ENCODE peak calls at places on chromosomes 2 and 18, in eight cellular contexts. C is NCI-H1436; D is NCI-H1417; U is endodermal cell; W is activated T-helper 9 cell treated with anti-CD3 and anti-CD28 coated beads, Interleukin-2, amount 50 U/mL, for 16 hours; R is COLO829; M is heart left ventricle; B is fibroblast of the conjunctiva. Q is an unnamed sample.

GRCh38 chr2:175030380-175031271 is 25.4 kb upstream of the CHN1 start:
- DNase-seq in C (peak), D (peak), U (peak), W (no peak), R (no peak), M (no peak), B (peak), Q (no peak)

GRCh38 chr2:16855183-16855582 is 189.5 kb upstream of the CYRIA start:
- DNase-seq in C (no peak), D (no peak), U (no peak), W (no peak), R (no peak), M (no peak), B (no peak), Q (no peak)

GRCh38 chr18:34647251-34647650 is 62.8 kb upstream of the DTNA start:
- DNase-seq in C (no peak), D (no peak), U (peak), W (no peak), R (no peak), M (no peak), B (no peak), Q (no peak)

GRCh38 chr2:79585701-79586428 is 73.0 kb downstream of the CTNNA2 start:
- DNase-seq in C (no peak), D (no peak), U (peak), W (no peak), R (peak), M (no peak), B (no peak), Q (no peak)

GRCh38 chr18:47936975-47937374 is 6.5 kb upstream of the SMAD2 start:
- DNase-seq in C (no peak), D (no peak), U (no peak), W (no peak), R (no peak), M (no peak), B (no peak), Q (no peak)

GRCh38 chr18:79394438-79395307 is 1.1 kb upstream of the NFATC1 start:
- DNase-seq in C (peak), D (peak), U (peak), W (peak), R (no peak), M (peak), B (no peak), Q (no peak)

GRCh38 chr2:112623913-112624777 is 21.6 kb upstream of the SLC20A1 start:
- DNase-seq in C (no peak), D (no peak), U (peak), W (peak), R (no peak), M (no peak), B (peak), Q (peak)

GRCh38 chr2:197200056-197200455 is 110.5 kb downstream of the ANKRD44 start:
- DNase-seq in C (no peak), D (no peak), U (no peak), W (no peak), R (no peak), M (no peak), B (no peak), Q (no peak)

GRCh38 chr2:102975996-102976636 is 214.3 kb downstream of the TMEM182 start:
- DNase-seq in C (no peak), D (peak), U (peak), W (no peak), R (peak), M (peak), B (no peak), Q (peak)

GRCh38 chr2:120465012-120465700 is 119.2 kb downstream of the INHBB start:
- DNase-seq in C (no peak), D (no peak), U (no peak), W (no peak), R (no peak), M (no peak), B (no peak), Q (no peak)

GRCh38 chr18:3879114-3879835 is 429.3 kb downstream of the TGIF1 start:
- DNase-seq in C (no peak), D (no peak), U (no peak), W (no peak), R (no peak), M (no peak), B (no peak), Q (no peak)

GRCh38 chr2:11131166-11131920 is 23.9 kb upstream of the SLC66A3 start:
- DNase-seq in C (no peak), D (no peak), U (peak), W (no peak), R (no peak), M (no peak), B (no peak), Q (no peak)

GRCh38 chr18:62109676-62110075 is 77.2 kb downstream of the PIGN start:
- DNase-seq in C (no peak), D (no peak), U (no peak), W (no peak), R (no peak), M (no peak), B (no peak), Q (no peak)

GRCh38 chr2:100142393-100142792 is at the start of gene AFF3:
- DNase-seq in C (no peak), D (no peak), U (no peak), W (no peak), R (no peak), M (no peak), B (no peak), Q (no peak)

GRCh38 chr2:113105047-113105446 is 22.4 kb upstream of the IL1RN start:
- DNase-seq in C (no peak), D (no peak), U (no peak), W (peak), R (peak), M (no peak), B (peak), Q (peak)

GRCh38 chr2:1649103-1649870 is 95.0 kb downstream of the PXDN start:
- DNase-seq in C (no peak), D (no peak), U (peak), W (no peak), R (no peak), M (no peak), B (no peak), Q (no peak)

GRCh38 chr18:28161608-28162599 is 15.0 kb downstream of the CDH2 start:
- DNase-seq in C (no peak), D (no peak), U (no peak), W (no peak), R (no peak), M (no peak), B (no peak), Q (no peak)

GRCh38 chr2:113716291-113716690 is 40.2 kb downstream of the SLC35F5 start:
- DNase-seq in C (no peak), D (no peak), U (no peak), W (no peak), R (no peak), M (no peak), B (no peak), Q (no peak)

GRCh38 chr2:182854405-182855105 is 11.9 kb downstream of the FRZB start:
- DNase-seq in C (no peak), D (no peak), U (no peak), W (no peak), R (no peak), M (no peak), B (no peak), Q (no peak)

GRCh38 chr2:10449838-10450691 is 1.9 kb upstream of the ODC1 start:
- DNase-seq in C (no peak), D (no peak), U (no peak), W (no peak), R (no peak), M (no peak), B (no peak), Q (no peak)

GRCh38 chr2:233462202-233462785 is 104.3 kb downstream of the USP40 start:
- DNase-seq in C (no peak), D (peak), U (no peak), W (no peak), R (no peak), M (no peak), B (no peak), Q (no peak)

GRCh38 chr2:234993547-234993981 is 41.7 kb downstream of the SH3BP4 start:
- DNase-seq in C (no peak), D (no peak), U (no peak), W (no peak), R (no peak), M (no peak), B (no peak), Q (no peak)

GRCh38 chr2:203022751-203023150 is 8.1 kb downstream of the NBEAL1 start:
- DNase-seq in C (no peak), D (no peak), U (no peak), W (no peak), R (no peak), M (no peak), B (no peak), Q (no peak)

GRCh38 chr2:56806924-56807323 is 623.1 kb downstream of the CCDC85A start:
- DNase-seq in C (no peak), D (no peak), U (no peak), W (no peak), R (no peak), M (no peak), B (no peak), Q (no peak)

GRCh38 chr2:35978218-35978617 is 377.4 kb upstream of the CRIM1 start:
- DNase-seq in C (no peak), D (no peak), U (no peak), W (no peak), R (no peak), M (no peak), B (no peak), Q (no peak)

GRCh38 chr2:173550143-173550542 is 195.5 kb downstream of the CDCA7 start:
- DNase-seq in C (no peak), D (no peak), U (no peak), W (no peak), R (no peak), M (no peak), B (peak), Q (no peak)

GRCh38 chr2:10162586-10163497 is 40.3 kb downstream of the RRM2 start:
- DNase-seq in C (peak), D (peak), U (peak), W (no peak), R (no peak), M (no peak), B (no peak), Q (no peak)

GRCh38 chr2:10305715-10306114 is 3.0 kb downstream of the HPCAL1 start:
- DNase-seq in C (no peak), D (peak), U (peak), W (no peak), R (no peak), M (no peak), B (no peak), Q (no peak)

GRCh38 chr18:75123113-75123512 is 85.8 kb downstream of the PTGR3 start:
- DNase-seq in C (no peak), D (no peak), U (no peak), W (no peak), R (no peak), M (no peak), B (no peak), Q (no peak)

GRCh38 chr2:97701186-97701585 is 12.2 kb upstream of the ZAP70 start:
- DNase-seq in C (no peak), D (no peak), U (no peak), W (no peak), R (no peak), M (no peak), B (no peak), Q (no peak)

Q was measured in NK-92 treated with Interleukin-12 subunit alpha and Interleukin-12 subunit beta, amount 100 ng/mL, for 24 hours.